ENCODE peak calls at places on chromosomes 1 and 21, in four cellular contexts. U, X, V and O are unnamed samples. For H3K9me1, the result is how much of the 10 kb centered on the place peaks cover.

GRCh38 chr1:11204396-11205190 is 15.4 kb downstream of the ANGPTL7 start:
- DNase-seq in V (no peak), X (no peak), U (no peak), O (no peak)

GRCh38 chr1:94538243-94538827 is 3.2 kb downstream of the F3 start:
- DNase-seq in V (no peak), X (no peak), U (no peak), O (no peak)

GRCh38 chr1:42831273-42831672 is 14.1 kb upstream of the SVBP start:
- DNase-seq in V (peak), U (no peak), X (no peak), O (no peak)

GRCh38 chr1:214524824-214525223 is 26.6 kb downstream of the PTPN14 start:
- DNase-seq in U (no peak), X (no peak), V (no peak), O (no peak)

GRCh38 chr1:239387304-239388231 is 1.2 kb downstream of the CHRM3 start:
- DNase-seq in U (no peak), V (no peak), X (no peak), O (no peak)

GRCh38 chr1:239816090-239816812 is 275.4 kb upstream of the FMN2 start:
- DNase-seq in U (peak), X (no peak), V (no peak), O (no peak)

GRCh38 chr1:205933672-205934618 is 9.3 kb downstream of the SLC26A9 start:
- DNase-seq in V (no peak), U (peak), X (no peak), O (peak)

GRCh38 chr1:212686591-212686990 is 13.0 kb downstream of the BATF3 start:
- DNase-seq in X (no peak), V (no peak), U (no peak), O (no peak)

GRCh38 chr1:56424744-56425493 is 154.4 kb downstream of the PLPP3 start:
- DNase-seq in U (peak), V (peak), X (no peak), O (peak)

GRCh38 chr1:175511496-175511895 is 231.9 kb downstream of the TNR start:
- DNase-seq in X (no peak), V (no peak), U (no peak), O (peak)

GRCh38 chr1:227747382-227747781 is 12.1 kb downstream of the SNAP47 start:
- DNase-seq in V (no peak), X (no peak), U (no peak), O (no peak)

GRCh38 chr1:55015123-55015522 is 16.4 kb downstream of the BSND start:
- DNase-seq in U (no peak), X (no peak), V (no peak), O (no peak)

GRCh38 chr1:86380257-86380861 is 15.8 kb downstream of the ODF2L start:
- DNase-seq in U (peak), X (peak), V (peak), O (peak)

GRCh38 chr1:11838349-11839272 is 9.0 kb downstream of the NPPA start:
- DNase-seq in U (peak), V (peak), X (no peak), O (peak)

GRCh38 chr1:64006276-64007051 is 197.0 kb upstream of the UBE2U start:
- DNase-seq in U (peak), X (no peak), V (peak), O (peak)

DNA sequence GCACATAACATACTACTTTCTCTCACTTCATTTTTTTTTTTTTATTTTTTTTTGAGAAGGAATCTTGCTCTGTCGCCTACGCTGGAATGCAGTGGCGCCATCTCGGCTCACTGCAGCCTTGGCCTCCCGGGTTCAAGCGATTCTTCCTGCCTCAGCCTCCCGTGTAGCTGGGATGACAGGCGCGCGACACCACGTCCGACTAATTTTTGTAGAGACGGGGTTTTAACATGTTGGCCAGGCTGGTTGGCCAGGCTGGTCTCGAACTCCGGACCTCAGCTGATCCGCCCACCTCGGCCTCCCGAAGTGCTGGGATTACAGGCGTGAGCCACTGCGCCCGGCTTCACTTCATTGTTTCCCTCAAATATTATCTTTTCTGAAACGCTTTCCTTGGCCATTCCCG is 573 bp upstream of the PEX19 start:
- DNase-seq in U (no peak), V (no peak), X (no peak), O (no peak)
- H3K9me1 ChIP-seq in U (under half), V (under half), X (under half), O (under half)

GRCh38 chr21:43801006-43801783 is 11.8 kb downstream of the RRP1 start:
- DNase-seq in U (no peak), X (no peak), V (no peak), O (no peak)

GRCh38 chr21:43800566-43800965 is 11.2 kb downstream of the RRP1 start:
- DNase-seq in V (no peak), U (no peak), X (no peak), O (no peak)

GRCh38 chr21:43805275-43805800 is 16.0 kb downstream of the RRP1 start:
- DNase-seq in U (no peak), V (no peak), X (no peak), O (no peak)

GRCh38 chr21:43803558-43804300 is 14.4 kb downstream of the RRP1 start:
- DNase-seq in V (no peak), U (no peak), X (no peak), O (no peak)

GRCh38 chr21:43802713-43803313 is 13.4 kb downstream of the RRP1 start:
- DNase-seq in V (no peak), X (no peak), U (no peak), O (no peak)
- H3K9me1 ChIP-seq in V (under half), X (under half), U (under half), O (under half)

DNA sequence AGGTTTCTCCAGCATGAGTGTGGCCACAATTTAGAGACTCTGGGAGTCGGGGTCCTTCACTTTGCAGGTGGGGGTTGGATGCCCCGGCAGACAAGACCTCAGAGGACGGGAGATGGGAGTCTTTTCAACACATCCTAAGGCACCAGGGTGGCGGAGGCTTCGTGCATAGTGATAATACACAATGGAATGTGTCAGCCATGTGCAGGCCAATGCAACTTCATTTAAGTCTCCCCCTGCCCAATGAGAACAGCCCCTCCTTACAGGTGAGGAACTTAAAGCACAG is 75.9 kb upstream of the IFFO2 start:
- DNase-seq in U (no peak), X (no peak), V (no peak), O (no peak)
- H3K9me1 ChIP-seq in U (under half), X (under half), V (under half), O (under half)

GRCh38 chr1:9715536-9716226 is 64.2 kb downstream of the PIK3CD start:
- DNase-seq in X (no peak), U (no peak), V (no peak), O (no peak)

GRCh38 chr1:9714257-9714718 is 62.8 kb downstream of the PIK3CD start:
- DNase-seq in X (no peak), U (no peak), V (peak), O (no peak)

GRCh38 chr1:9716404-9717192 is 65.1 kb downstream of the PIK3CD start:
- DNase-seq in V (no peak), X (no peak), U (no peak), O (no peak)

GRCh38 chr1:9710037-9710436 is 58.5 kb downstream of the PIK3CD start:
- DNase-seq in V (no peak), X (no peak), U (no peak), O (no peak)

GRCh38 chr1:9711466-9712020 is 60.0 kb downstream of the PIK3CD start:
- DNase-seq in U (no peak), V (no peak), X (no peak), O (no peak)
- H3K9me1 ChIP-seq in U (under half), V (under half), X (under half), O (under half)

GRCh38 chr1:228839656-228840055 is 104.4 kb downstream of the RHOU start:
- DNase-seq in U (no peak), V (no peak), X (no peak), O (no peak)
- H3K9me1 ChIP-seq in U (under half), V (under half), X (under half), O (under half)

GRCh38 chr1:106568161-106568560 is 488.3 kb upstream of the PRMT6 start:
- DNase-seq in V (no peak), X (no peak), U (no peak), O (no peak)
- H3K9me1 ChIP-seq in V (under half), X (under half), U (under half), O (under half)

GRCh38 chr21:44653656-44654575 is 543 bp downstream of the KRTAP12-4 start:
- DNase-seq in X (no peak), V (no peak), U (no peak), O (no peak)
- H3K9me1 ChIP-seq in X (under half), V (under half), U (under half), O (under half)